ENCODE peak calls at places on chromosomes 1 and 21, in seven cellular contexts. One of them, this sample, is unnamed.

GRCh38 chr1:234412830-234413229 is 39.6 kb downstream of the COA6 start:
- DNase-seq in right cardiac atrium: no peak
- DNase-seq in GM23338: no peak
- DNase-seq in stimulated activated CD4-positive, alpha-beta T cell treated with anti-CD3 and anti-CD28 coated beads, Interleukin-4, amount 100 ng/mL, for 4 hours: no peak
- DNase-seq in naive thymus-derived CD8-positive, alpha-beta T cell: no peak
- DNase-seq in AG04450: no peak
- DNase-seq in foreskin melanocyte: no peak
- DNase-seq in this sample: no peak

GRCh38 chr1:11787251-11787803 is 18.4 kb downstream of the MTHFR start:
- DNase-seq in right cardiac atrium: peak; percentile 75
- DNase-seq in GM23338: peak; percentile 79
- DNase-seq in stimulated activated CD4-positive, alpha-beta T cell treated with anti-CD3 and anti-CD28 coated beads, Interleukin-4, amount 100 ng/mL, for 4 hours: no peak
- DNase-seq in naive thymus-derived CD8-positive, alpha-beta T cell: no peak
- DNase-seq in AG04450: no peak
- DNase-seq in foreskin melanocyte: no peak
- DNase-seq in this sample: no peak

GRCh38 chr1:35715568-35716002 is 3.1 kb downstream of the C1orf216 start:
- DNase-seq in right cardiac atrium: peak; percentile 68
- DNase-seq in GM23338: peak; percentile 92
- DNase-seq in stimulated activated CD4-positive, alpha-beta T cell treated with anti-CD3 and anti-CD28 coated beads, Interleukin-4, amount 100 ng/mL, for 4 hours: peak; percentile 71
- DNase-seq in naive thymus-derived CD8-positive, alpha-beta T cell: peak; percentile 73
- DNase-seq in AG04450: peak; percentile 43
- DNase-seq in foreskin melanocyte: peak; percentile 73
- DNase-seq in this sample: no peak

GRCh38 chr1:95312181-95312580 is 78.2 kb downstream of the RWDD3 start:
- DNase-seq in right cardiac atrium: no peak
- DNase-seq in GM23338: no peak
- DNase-seq in stimulated activated CD4-positive, alpha-beta T cell treated with anti-CD3 and anti-CD28 coated beads, Interleukin-4, amount 100 ng/mL, for 4 hours: no peak
- DNase-seq in naive thymus-derived CD8-positive, alpha-beta T cell: no peak
- DNase-seq in AG04450: no peak
- DNase-seq in foreskin melanocyte: no peak
- DNase-seq in this sample: no peak

GRCh38 chr1:164834641-164835040 is 275.7 kb downstream of the PBX1 start:
- DNase-seq in right cardiac atrium: no peak
- DNase-seq in GM23338: no peak
- DNase-seq in stimulated activated CD4-positive, alpha-beta T cell treated with anti-CD3 and anti-CD28 coated beads, Interleukin-4, amount 100 ng/mL, for 4 hours: no peak
- DNase-seq in naive thymus-derived CD8-positive, alpha-beta T cell: no peak
- DNase-seq in AG04450: no peak
- DNase-seq in foreskin melanocyte: no peak
- DNase-seq in this sample: no peak

GRCh38 chr1:8303141-8303540 is 14.8 kb upstream of the SLC45A1 start:
- DNase-seq in right cardiac atrium: no peak
- DNase-seq in GM23338: no peak
- DNase-seq in stimulated activated CD4-positive, alpha-beta T cell treated with anti-CD3 and anti-CD28 coated beads, Interleukin-4, amount 100 ng/mL, for 4 hours: no peak
- DNase-seq in naive thymus-derived CD8-positive, alpha-beta T cell: no peak
- DNase-seq in AG04450: peak; percentile 56
- DNase-seq in foreskin melanocyte: peak; percentile 70
- DNase-seq in this sample: peak; percentile 23

GRCh38 chr1:100538935-100539835 is 1.2 kb downstream of the GPR88 start:
- DNase-seq in right cardiac atrium: peak; percentile 25
- DNase-seq in GM23338: peak; percentile 68
- DNase-seq in stimulated activated CD4-positive, alpha-beta T cell treated with anti-CD3 and anti-CD28 coated beads, Interleukin-4, amount 100 ng/mL, for 4 hours: peak; percentile 42
- DNase-seq in naive thymus-derived CD8-positive, alpha-beta T cell: no peak
- DNase-seq in AG04450: no peak
- DNase-seq in foreskin melanocyte: no peak
- DNase-seq in this sample: no peak

GRCh38 chr1:165633624-165634023 is 2.6 kb downstream of the MGST3 start:
- DNase-seq in right cardiac atrium: no peak
- DNase-seq in GM23338: no peak
- DNase-seq in stimulated activated CD4-positive, alpha-beta T cell treated with anti-CD3 and anti-CD28 coated beads, Interleukin-4, amount 100 ng/mL, for 4 hours: no peak
- DNase-seq in naive thymus-derived CD8-positive, alpha-beta T cell: no peak
- DNase-seq in AG04450: no peak
- DNase-seq in foreskin melanocyte: no peak
- DNase-seq in this sample: peak; percentile 39

GRCh38 chr21:29737188-29737587 is 202.6 kb downstream of the GRIK1 start:
- DNase-seq in right cardiac atrium: no peak
- DNase-seq in GM23338: no peak
- DNase-seq in stimulated activated CD4-positive, alpha-beta T cell treated with anti-CD3 and anti-CD28 coated beads, Interleukin-4, amount 100 ng/mL, for 4 hours: no peak
- DNase-seq in naive thymus-derived CD8-positive, alpha-beta T cell: no peak
- DNase-seq in AG04450: no peak
- DNase-seq in foreskin melanocyte: no peak
- DNase-seq in this sample: no peak

GRCh38 chr1:6273380-6273891 is 12.5 kb upstream of the GPR153 start:
- DNase-seq in right cardiac atrium: no peak
- DNase-seq in GM23338: peak; percentile 40
- DNase-seq in stimulated activated CD4-positive, alpha-beta T cell treated with anti-CD3 and anti-CD28 coated beads, Interleukin-4, amount 100 ng/mL, for 4 hours: no peak
- DNase-seq in naive thymus-derived CD8-positive, alpha-beta T cell: no peak
- DNase-seq in AG04450: peak; percentile 13
- DNase-seq in foreskin melanocyte: no peak
- DNase-seq in this sample: no peak

GRCh38 chr1:173507847-173508209 is 30.7 kb downstream of the PRDX6 start:
- DNase-seq in right cardiac atrium: no peak
- DNase-seq in GM23338: peak; percentile 11
- DNase-seq in stimulated activated CD4-positive, alpha-beta T cell treated with anti-CD3 and anti-CD28 coated beads, Interleukin-4, amount 100 ng/mL, for 4 hours: no peak
- DNase-seq in naive thymus-derived CD8-positive, alpha-beta T cell: no peak
- DNase-seq in AG04450: no peak
- DNase-seq in foreskin melanocyte: no peak
- DNase-seq in this sample: no peak

GRCh38 chr1:67437961-67438360 is 7.8 kb upstream of the SERBP1 start:
- DNase-seq in right cardiac atrium: no peak
- DNase-seq in GM23338: no peak
- DNase-seq in stimulated activated CD4-positive, alpha-beta T cell treated with anti-CD3 and anti-CD28 coated beads, Interleukin-4, amount 100 ng/mL, for 4 hours: no peak
- DNase-seq in naive thymus-derived CD8-positive, alpha-beta T cell: no peak
- DNase-seq in AG04450: no peak
- DNase-seq in foreskin melanocyte: no peak
- DNase-seq in this sample: no peak

GRCh38 chr1:170593173-170593572 is 61.2 kb downstream of the GORAB start:
- DNase-seq in right cardiac atrium: no peak
- DNase-seq in GM23338: peak; percentile 20
- DNase-seq in stimulated activated CD4-positive, alpha-beta T cell treated with anti-CD3 and anti-CD28 coated beads, Interleukin-4, amount 100 ng/mL, for 4 hours: no peak
- DNase-seq in naive thymus-derived CD8-positive, alpha-beta T cell: no peak
- DNase-seq in AG04450: no peak
- DNase-seq in foreskin melanocyte: no peak
- DNase-seq in this sample: no peak

GRCh38 chr1:70043806-70044205 is 161.6 kb downstream of the LRRC40 start:
- DNase-seq in right cardiac atrium: no peak
- DNase-seq in GM23338: peak; percentile 13
- DNase-seq in stimulated activated CD4-positive, alpha-beta T cell treated with anti-CD3 and anti-CD28 coated beads, Interleukin-4, amount 100 ng/mL, for 4 hours: no peak
- DNase-seq in naive thymus-derived CD8-positive, alpha-beta T cell: no peak
- DNase-seq in AG04450: peak; percentile 50
- DNase-seq in foreskin melanocyte: no peak
- DNase-seq in this sample: peak; percentile 56

GRCh38 chr1:245277276-245277675 is 122.5 kb downstream of the KIF26B start:
- DNase-seq in right cardiac atrium: no peak
- DNase-seq in GM23338: peak; percentile 61
- DNase-seq in stimulated activated CD4-positive, alpha-beta T cell treated with anti-CD3 and anti-CD28 coated beads, Interleukin-4, amount 100 ng/mL, for 4 hours: no peak
- DNase-seq in naive thymus-derived CD8-positive, alpha-beta T cell: no peak
- DNase-seq in AG04450: no peak
- DNase-seq in foreskin melanocyte: no peak
- DNase-seq in this sample: no peak

GRCh38 chr1:168636642-168637111 is 60.3 kb downstream of the XCL1 start:
- DNase-seq in right cardiac atrium: no peak
- DNase-seq in GM23338: no peak
- DNase-seq in stimulated activated CD4-positive, alpha-beta T cell treated with anti-CD3 and anti-CD28 coated beads, Interleukin-4, amount 100 ng/mL, for 4 hours: no peak
- DNase-seq in naive thymus-derived CD8-positive, alpha-beta T cell: no peak
- DNase-seq in AG04450: no peak
- DNase-seq in foreskin melanocyte: peak; percentile 83
- DNase-seq in this sample: peak; percentile 39

GRCh38 chr1:27855085-27855484 is 17.3 kb upstream of the THEMIS2 start:
- DNase-seq in right cardiac atrium: no peak
- DNase-seq in GM23338: no peak
- DNase-seq in stimulated activated CD4-positive, alpha-beta T cell treated with anti-CD3 and anti-CD28 coated beads, Interleukin-4, amount 100 ng/mL, for 4 hours: no peak
- DNase-seq in naive thymus-derived CD8-positive, alpha-beta T cell: no peak
- DNase-seq in AG04450: no peak
- DNase-seq in foreskin melanocyte: no peak
- DNase-seq in this sample: no peak

GRCh38 chr1:206839857-206840256 is 25.6 kb upstream of the IL20 start:
- DNase-seq in right cardiac atrium: no peak
- DNase-seq in GM23338: no peak
- DNase-seq in stimulated activated CD4-positive, alpha-beta T cell treated with anti-CD3 and anti-CD28 coated beads, Interleukin-4, amount 100 ng/mL, for 4 hours: no peak
- DNase-seq in naive thymus-derived CD8-positive, alpha-beta T cell: no peak
- DNase-seq in AG04450: peak; percentile 79
- DNase-seq in foreskin melanocyte: no peak
- DNase-seq in this sample: peak; percentile 70

GRCh38 chr1:43979528-43980254 is 681 bp downstream of the B4GALT2 start:
- DNase-seq in right cardiac atrium: peak; percentile 77
- DNase-seq in GM23338: peak; percentile 59
- DNase-seq in stimulated activated CD4-positive, alpha-beta T cell treated with anti-CD3 and anti-CD28 coated beads, Interleukin-4, amount 100 ng/mL, for 4 hours: peak; percentile 30
- DNase-seq in naive thymus-derived CD8-positive, alpha-beta T cell: no peak
- DNase-seq in AG04450: no peak
- DNase-seq in foreskin melanocyte: no peak
- DNase-seq in this sample: no peak

GRCh38 chr21:15309022-15309590 is 244.3 kb upstream of the NRIP1 start:
- DNase-seq in right cardiac atrium: no peak
- DNase-seq in GM23338: no peak
- DNase-seq in stimulated activated CD4-positive, alpha-beta T cell treated with anti-CD3 and anti-CD28 coated beads, Interleukin-4, amount 100 ng/mL, for 4 hours: no peak
- DNase-seq in naive thymus-derived CD8-positive, alpha-beta T cell: no peak
- DNase-seq in AG04450: no peak
- DNase-seq in foreskin melanocyte: no peak
- DNase-seq in this sample: no peak

GRCh38 chr1:228723287-228723686 is 12.0 kb upstream of the RHOU start:
- DNase-seq in right cardiac atrium: no peak
- DNase-seq in GM23338: peak; percentile 60
- DNase-seq in stimulated activated CD4-positive, alpha-beta T cell treated with anti-CD3 and anti-CD28 coated beads, Interleukin-4, amount 100 ng/mL, for 4 hours: no peak
- DNase-seq in naive thymus-derived CD8-positive, alpha-beta T cell: no peak
- DNase-seq in AG04450: no peak
- DNase-seq in foreskin melanocyte: no peak
- DNase-seq in this sample: no peak

GRCh38 chr1:214603819-214604252 is 841 bp downstream of the CENPF start:
- DNase-seq in right cardiac atrium: no peak
- DNase-seq in GM23338: peak; percentile 26
- DNase-seq in stimulated activated CD4-positive, alpha-beta T cell treated with anti-CD3 and anti-CD28 coated beads, Interleukin-4, amount 100 ng/mL, for 4 hours: no peak
- DNase-seq in naive thymus-derived CD8-positive, alpha-beta T cell: no peak
- DNase-seq in AG04450: no peak
- DNase-seq in foreskin melanocyte: peak; percentile 17
- DNase-seq in this sample: no peak

GRCh38 chr1:24049709-24050108 is 62.2 kb downstream of the MYOM3 start:
- DNase-seq in right cardiac atrium: no peak
- DNase-seq in GM23338: no peak
- DNase-seq in stimulated activated CD4-positive, alpha-beta T cell treated with anti-CD3 and anti-CD28 coated beads, Interleukin-4, amount 100 ng/mL, for 4 hours: no peak
- DNase-seq in naive thymus-derived CD8-positive, alpha-beta T cell: no peak
- DNase-seq in AG04450: no peak
- DNase-seq in foreskin melanocyte: no peak
- DNase-seq in this sample: no peak

GRCh38 chr21:22965455-22966125 is 1967.4 kb downstream of the NCAM2 start:
- DNase-seq in right cardiac atrium: no peak
- DNase-seq in GM23338: peak; percentile 12
- DNase-seq in stimulated activated CD4-positive, alpha-beta T cell treated with anti-CD3 and anti-CD28 coated beads, Interleukin-4, amount 100 ng/mL, for 4 hours: no peak
- DNase-seq in naive thymus-derived CD8-positive, alpha-beta T cell: no peak
- DNase-seq in AG04450: no peak
- DNase-seq in foreskin melanocyte: no peak
- DNase-seq in this sample: peak; percentile 20

GRCh38 chr21:25567472-25567871 is 39.8 kb downstream of the MRPL39 start:
- DNase-seq in right cardiac atrium: no peak
- DNase-seq in GM23338: no peak
- DNase-seq in stimulated activated CD4-positive, alpha-beta T cell treated with anti-CD3 and anti-CD28 coated beads, Interleukin-4, amount 100 ng/mL, for 4 hours: no peak
- DNase-seq in naive thymus-derived CD8-positive, alpha-beta T cell: no peak
- DNase-seq in AG04450: no peak
- DNase-seq in foreskin melanocyte: no peak
- DNase-seq in this sample: no peak

GRCh38 chr1:51952638-51953037 is 37.9 kb downstream of the RAB3B start:
- DNase-seq in right cardiac atrium: no peak
- DNase-seq in GM23338: no peak
- DNase-seq in stimulated activated CD4-positive, alpha-beta T cell treated with anti-CD3 and anti-CD28 coated beads, Interleukin-4, amount 100 ng/mL, for 4 hours: no peak
- DNase-seq in naive thymus-derived CD8-positive, alpha-beta T cell: no peak
- DNase-seq in AG04450: no peak
- DNase-seq in foreskin melanocyte: no peak
- DNase-seq in this sample: no peak

GRCh38 chr1:227305894-227306626 is 12.2 kb downstream of the CDC42BPA start:
- DNase-seq in right cardiac atrium: no peak
- DNase-seq in GM23338: no peak
- DNase-seq in stimulated activated CD4-positive, alpha-beta T cell treated with anti-CD3 and anti-CD28 coated beads, Interleukin-4, amount 100 ng/mL, for 4 hours: no peak
- DNase-seq in naive thymus-derived CD8-positive, alpha-beta T cell: no peak
- DNase-seq in AG04450: no peak
- DNase-seq in foreskin melanocyte: no peak
- DNase-seq in this sample: no peak

GRCh38 chr1:228233136-228233535 is 25.3 kb downstream of the OBSCN start:
- DNase-seq in right cardiac atrium: no peak
- DNase-seq in GM23338: no peak
- DNase-seq in stimulated activated CD4-positive, alpha-beta T cell treated with anti-CD3 and anti-CD28 coated beads, Interleukin-4, amount 100 ng/mL, for 4 hours: no peak
- DNase-seq in naive thymus-derived CD8-positive, alpha-beta T cell: no peak
- DNase-seq in AG04450: no peak
- DNase-seq in foreskin melanocyte: no peak
- DNase-seq in this sample: no peak

GRCh38 chr21:39269620-39270019 is 43.8 kb downstream of the BRWD1 start:
- DNase-seq in right cardiac atrium: no peak
- DNase-seq in GM23338: no peak
- DNase-seq in stimulated activated CD4-positive, alpha-beta T cell treated with anti-CD3 and anti-CD28 coated beads, Interleukin-4, amount 100 ng/mL, for 4 hours: no peak
- DNase-seq in naive thymus-derived CD8-positive, alpha-beta T cell: no peak
- DNase-seq in AG04450: no peak
- DNase-seq in foreskin melanocyte: no peak
- DNase-seq in this sample: no peak

GRCh38 chr1:41313661-41314131 is 47.5 kb upstream of the FOXO6 start:
- DNase-seq in right cardiac atrium: no peak
- DNase-seq in GM23338: peak; percentile 82
- DNase-seq in stimulated activated CD4-positive, alpha-beta T cell treated with anti-CD3 and anti-CD28 coated beads, Interleukin-4, amount 100 ng/mL, for 4 hours: no peak
- DNase-seq in naive thymus-derived CD8-positive, alpha-beta T cell: no peak
- DNase-seq in AG04450: no peak
- DNase-seq in foreskin melanocyte: no peak
- DNase-seq in this sample: no peak

GRCh38 chr1:212675675-212676074 is 24.0 kb downstream of the BATF3 start:
- DNase-seq in right cardiac atrium: no peak
- DNase-seq in GM23338: no peak
- DNase-seq in stimulated activated CD4-positive, alpha-beta T cell treated with anti-CD3 and anti-CD28 coated beads, Interleukin-4, amount 100 ng/mL, for 4 hours: no peak
- DNase-seq in naive thymus-derived CD8-positive, alpha-beta T cell: no peak
- DNase-seq in AG04450: no peak
- DNase-seq in foreskin melanocyte: no peak
- DNase-seq in this sample: no peak

GRCh38 chr1:96820111-96820510 is 98.5 kb downstream of the PTBP2 start:
- DNase-seq in right cardiac atrium: no peak
- DNase-seq in GM23338: no peak
- DNase-seq in stimulated activated CD4-positive, alpha-beta T cell treated with anti-CD3 and anti-CD28 coated beads, Interleukin-4, amount 100 ng/mL, for 4 hours: no peak
- DNase-seq in naive thymus-derived CD8-positive, alpha-beta T cell: no peak
- DNase-seq in AG04450: no peak
- DNase-seq in foreskin melanocyte: no peak
- DNase-seq in this sample: no peak

This sample was measured in HS-5.